ENCODE peak calls at places on chromosome 21, in eight cellular contexts. M, V, W, C, K, H, Q and U are unnamed samples.
A peak's percentile ranks its signal among the peaks of the same experiment; 100 is the strongest.

GRCh38 chr21:44709426-44710293 is 1.7 kb downstream of the TSPEAR start:
- DNase-seq in M (peak; percentile 94), V (no peak), W (no peak), C (no peak), K (no peak), H (peak; percentile 42), Q (no peak), U (no peak)

GRCh38 chr21:31444061-31444460 is 100.0 kb upstream of the TIAM1 start:
- DNase-seq in M (no peak), V (no peak), W (peak; percentile 30), C (no peak), K (no peak), H (peak; percentile 41), Q (no peak), U (no peak)

GRCh38 chr21:36204980-36205379 is 48.4 kb downstream of the DOP1B start:
- DNase-seq in M (no peak), V (no peak), W (no peak), C (no peak), K (no peak), H (no peak), Q (no peak), U (no peak)

GRCh38 chr21:42271065-42271464 is 44.1 kb downstream of the TFF3 start:
- DNase-seq in M (no peak), V (no peak), W (no peak), C (no peak), K (no peak), H (no peak), Q (no peak), U (no peak)

GRCh38 chr21:36584980-36585940 is 105.3 kb upstream of the CLDN14 start:
- DNase-seq in M (no peak), V (no peak), W (no peak), C (no peak), K (no peak), H (peak; percentile 47), Q (no peak), U (no peak)

GRCh38 chr21:30579351-30579750 is 10.8 kb downstream of the KRTAP22-2 start:
- DNase-seq in M (no peak), V (no peak), W (no peak), C (no peak), K (no peak), H (no peak), Q (no peak), U (no peak)

GRCh38 chr21:28580585-28580984 is 412.1 kb downstream of the LTN1 start:
- DNase-seq in M (no peak), V (no peak), W (no peak), C (no peak), K (no peak), H (no peak), Q (no peak), U (no peak)

GRCh38 chr21:41283211-41283818 is 33.3 kb upstream of the FAM3B start:
- DNase-seq in M (peak; percentile 78), V (peak; percentile 56), W (no peak), C (peak; percentile 68), K (peak; percentile 89), H (peak; percentile 45), Q (peak; percentile 49), U (peak; percentile 75)

GRCh38 chr21:26587621-26588260 is 14.7 kb upstream of the CYYR1 start:
- DNase-seq in M (no peak), V (no peak), W (no peak), C (peak; percentile 76), K (no peak), H (no peak), Q (no peak), U (peak; percentile 49)

GRCh38 chr21:45935628-45936027 is 45.9 kb upstream of the COL6A1 start:
- DNase-seq in M (no peak), V (no peak), W (no peak), C (no peak), K (no peak), H (no peak), Q (no peak), U (no peak)

GRCh38 chr21:44940116-44940631 is 345 bp downstream of the SLX9 start:
- DNase-seq in M (no peak), V (peak; percentile 8), W (no peak), C (peak; percentile 14), K (no peak), H (no peak), Q (no peak), U (no peak)

GRCh38 chr21:43775795-43776430 is at the start of gene CSTB:
- DNase-seq in M (peak; percentile 64), V (peak; percentile 20), W (peak; percentile 83), C (peak; percentile 76), K (peak; percentile 70), H (peak; percentile 84), Q (peak; percentile 80), U (no peak)

GRCh38 chr21:36104306-36105300 is 30.3 kb upstream of the CBR3 start:
- DNase-seq in M (no peak), V (peak; percentile 58), W (peak; percentile 43), C (no peak), K (peak; percentile 75), H (peak; percentile 75), Q (peak; percentile 35), U (no peak)

GRCh38 chr21:37712204-37712934 is 203.9 kb downstream of the KCNJ6 start:
- DNase-seq in M (peak; percentile 76), V (peak; percentile 68), W (peak; percentile 59), C (peak; percentile 72), K (peak; percentile 78), H (peak; percentile 75), Q (peak; percentile 67), U (peak; percentile 60)

GRCh38 chr21:39456665-39457064 is 4.9 kb downstream of the SH3BGR start:
- DNase-seq in M (no peak), V (no peak), W (no peak), C (no peak), K (no peak), H (no peak), Q (no peak), U (no peak)

GRCh38 chr21:42073140-42074099 is 2.3 kb downstream of the UMODL1 start:
- DNase-seq in M (no peak), V (no peak), W (no peak), C (no peak), K (no peak), H (no peak), Q (no peak), U (no peak)

GRCh38 chr21:37490084-37490483 is 123.5 kb downstream of the DYRK1A start:
- DNase-seq in M (no peak), V (no peak), W (no peak), C (no peak), K (no peak), H (no peak), Q (no peak), U (no peak)

GRCh38 chr21:20445971-20446370 is 552.2 kb upstream of the NCAM2 start:
- DNase-seq in M (no peak), V (no peak), W (no peak), C (no peak), K (no peak), H (no peak), Q (no peak), U (no peak)

GRCh38 chr21:42513985-42514882 is 582 bp downstream of the SLC37A1 start:
- DNase-seq in M (no peak), V (peak; percentile 40), W (peak; percentile 42), C (no peak), K (no peak), H (peak; percentile 77), Q (peak; percentile 76), U (no peak)

GRCh38 chr21:37159053-37159776 is 86.2 kb downstream of the TTC3 start:
- DNase-seq in M (no peak), V (no peak), W (no peak), C (no peak), K (no peak), H (peak; percentile 78), Q (no peak), U (no peak)

GRCh38 chr21:44657635-44658183 is at the start of gene KRTAP12-3:
- DNase-seq in M (no peak), V (no peak), W (no peak), C (no peak), K (peak; percentile 82), H (peak; percentile 40), Q (no peak), U (no peak)

GRCh38 chr21:18294100-18294499 is 49.5 kb downstream of the CHODL start:
- DNase-seq in M (no peak), V (no peak), W (no peak), C (no peak), K (no peak), H (no peak), Q (no peak), U (no peak)

GRCh38 chr21:42234464-42235241 is 15.7 kb downstream of the ABCG1 start:
- DNase-seq in M (peak; percentile 82), V (peak; percentile 48), W (peak; percentile 58), C (peak; percentile 43), K (peak; percentile 57), H (peak; percentile 88), Q (peak; percentile 84), U (no peak)

GRCh38 chr21:27799861-27800260 is 833.0 kb upstream of the ADAMTS5 start:
- DNase-seq in M (no peak), V (no peak), W (no peak), C (no peak), K (no peak), H (no peak), Q (no peak), U (no peak)